ENCODE peak calls at places on chromosomes 5 and 9, in five cellular contexts. X is B cell, O is kidney glomerular epithelial cell, K is GM19239, I is K562. S is an unnamed sample.

GRCh38 chr5:93800988-93801811 is 59.8 kb upstream of the POU5F2 start:
- DNase-seq in I (no peak), X (peak; percentile 41), O (peak; percentile 49), K (peak; percentile 1), S (peak; percentile 72)

GRCh38 chr9:68708513-68708912 is 3.5 kb downstream of the PIP5K1B start:
- DNase-seq in X (peak; percentile 44), K (no peak), I (no peak), O (no peak), S (no peak)

GRCh38 chr9:17330097-17330496 is 195.3 kb downstream of the CNTLN start:
- DNase-seq in X (no peak), O (no peak), I (no peak), K (no peak), S (no peak)

GRCh38 chr5:61896811-61897210 is 409.2 kb upstream of the KIF2A start:
- DNase-seq in X (no peak), K (no peak), O (no peak), I (no peak), S (no peak)

GRCh38 chr9:116736406-116736805 is 49.3 kb downstream of the TRIM32 start:
- DNase-seq in O (no peak), K (no peak), I (no peak), X (no peak), S (no peak)

GRCh38 chr5:75192804-75193203 is 43.9 kb downstream of the ANKRD31 start:
- DNase-seq in X (no peak), K (no peak), I (no peak), O (no peak), S (no peak)

GRCh38 chr5:128844354-128844923 is 120.8 kb upstream of the SLC27A6 start:
- DNase-seq in I (no peak), X (no peak), O (peak; percentile 41), K (no peak), S (peak; percentile 4)

GRCh38 chr9:123399803-123400378 is 43.9 kb downstream of the CRB2 start:
- DNase-seq in O (no peak), X (peak; percentile 20), I (peak; percentile 81), K (no peak), S (no peak)

GRCh38 chr5:96279796-96280542 is 153.1 kb downstream of the PCSK1 start:
- DNase-seq in O (peak; percentile 14), X (no peak), K (no peak), I (no peak), S (no peak)

GRCh38 chr5:68409259-68409658 is 193.7 kb downstream of the PIK3R1 start:
- DNase-seq in I (no peak), X (no peak), O (no peak), K (no peak), S (no peak)

GRCh38 chr9:114869845-114870244 is 60.5 kb downstream of the TNFSF8 start:
- DNase-seq in K (no peak), O (no peak), X (no peak), I (no peak), S (no peak)

GRCh38 chr5:74124826-74125225 is 498.8 kb downstream of the ARHGEF28 start:
- DNase-seq in X (no peak), O (no peak), I (no peak), K (no peak), S (no peak)

GRCh38 chr5:36728697-36729543 is 122.5 kb downstream of the SLC1A3 start:
- DNase-seq in I (peak; percentile 57), X (peak; percentile 71), O (peak; percentile 78), K (peak; percentile 36), S (peak; percentile 82)

GRCh38 chr9:124834586-124834985 is 18.7 kb upstream of the WDR38 start:
- DNase-seq in K (no peak), I (peak; percentile 6), O (no peak), X (no peak), S (no peak)

GRCh38 chr5:180117378-180117725 is 45.8 kb upstream of the RNF130 start:
- DNase-seq in K (no peak), O (no peak), I (no peak), X (no peak), S (no peak)

GRCh38 chr5:176810687-176811501 is 535 bp downstream of the UNC5A start:
- DNase-seq in K (no peak), X (peak; percentile 32), I (no peak), O (no peak), S (peak; percentile 48)

GRCh38 chr5:150992705-150993104 is 27.7 kb upstream of the GPX3 start:
- DNase-seq in K (no peak), X (no peak), O (no peak), I (no peak), S (no peak)

GRCh38 chr5:169731221-169731620 is 94.1 kb downstream of the DOCK2 start:
- DNase-seq in X (no peak), I (no peak), K (no peak), O (no peak), S (no peak)

GRCh38 chr9:28774433-28775029 is 1201.2 kb upstream of the C9orf72 start:
- DNase-seq in O (peak; percentile 41), K (no peak), I (no peak), X (no peak), S (peak; percentile 30)

GRCh38 chr9:1100192-1100591 is 50.0 kb downstream of the DMRT2 start:
- DNase-seq in X (no peak), I (no peak), O (no peak), K (no peak), S (no peak)

GRCh38 chr9:129958771-129959170 is 84.2 kb downstream of the FNBP1 start:
- DNase-seq in I (no peak), X (no peak), O (no peak), K (no peak), S (no peak)

GRCh38 chr9:61666849-61667371 is 477.1 kb downstream of the SPATA31A7 start:
- DNase-seq in O (no peak), X (no peak), I (no peak), K (no peak), S (no peak)

GRCh38 chr5:4901305-4901751 is 238.8 kb upstream of the ADAMTS16 start:
- DNase-seq in I (no peak), O (no peak), K (no peak), X (no peak), S (no peak)

GRCh38 chr5:32059779-32060178 is 114.3 kb downstream of the GOLPH3 start:
- DNase-seq in O (no peak), I (no peak), X (no peak), K (no peak), S (no peak)

GRCh38 chr5:143205386-143205785 is 198.1 kb downstream of the NR3C1 start:
- DNase-seq in I (no peak), K (no peak), O (peak; percentile 79), X (no peak), S (no peak)

GRCh38 chr9:34035656-34036055 is 13.0 kb downstream of the UBAP2 start:
- DNase-seq in O (no peak), X (no peak), K (no peak), I (no peak), S (no peak)